ENCODE peak calls at places on chromosome 20, in six cellular contexts. One of them, this sample, is unnamed.

GRCh38 chr20:52454660-52455059 is 263.1 kb upstream of the ZFP64 start:
- DNase-seq in spleen: no peak
- DNase-seq in ovary: no peak
- DNase-seq in breast epithelium: peak; percentile 30
- DNase-seq in fibroblast of lung: peak; percentile 90
- DNase-seq in A549: no peak
- DNase-seq in this sample: peak; percentile 37

GRCh38 chr20:23132293-23132929 is 46.3 kb upstream of the CD93 start:
- DNase-seq in spleen: no peak
- DNase-seq in ovary: no peak
- DNase-seq in breast epithelium: no peak
- DNase-seq in fibroblast of lung: no peak
- DNase-seq in A549: no peak
- DNase-seq in this sample: peak; percentile 37

GRCh38 chr20:53611449-53611894 is 17.8 kb upstream of the ZNF217 start:
- DNase-seq in spleen: peak; percentile 30
- DNase-seq in ovary: peak; percentile 16
- DNase-seq in breast epithelium: no peak
- DNase-seq in fibroblast of lung: peak; percentile 100
- DNase-seq in A549: peak; percentile 90
- DNase-seq in this sample: no peak

GRCh38 chr20:19688031-19688806 is 69.8 kb upstream of the RIN2 start:
- DNase-seq in spleen: no peak
- DNase-seq in ovary: peak; percentile 58
- DNase-seq in breast epithelium: peak; percentile 44
- DNase-seq in fibroblast of lung: peak; percentile 89
- DNase-seq in A549: peak; percentile 89
- DNase-seq in this sample: peak; percentile 67

GRCh38 chr20:58056021-58056591 is 172.3 kb downstream of the ANKRD60 start:
- DNase-seq in spleen: no peak
- DNase-seq in ovary: no peak
- DNase-seq in breast epithelium: peak; percentile 8
- DNase-seq in fibroblast of lung: no peak
- DNase-seq in A549: no peak
- DNase-seq in this sample: no peak

GRCh38 chr20:3803854-3804253 is 7.7 kb downstream of the CDC25B start:
- DNase-seq in spleen: peak; percentile 62
- DNase-seq in ovary: no peak
- DNase-seq in breast epithelium: no peak
- DNase-seq in fibroblast of lung: no peak
- DNase-seq in A549: no peak
- DNase-seq in this sample: no peak

GRCh38 chr20:15965165-15965564 is 608.1 kb downstream of the KIF16B start:
- DNase-seq in spleen: no peak
- DNase-seq in ovary: no peak
- DNase-seq in breast epithelium: no peak
- DNase-seq in fibroblast of lung: no peak
- DNase-seq in A549: no peak
- DNase-seq in this sample: no peak

GRCh38 chr20:56520180-56520579 is 4.4 kb upstream of the FAM209A start:
- DNase-seq in spleen: peak; percentile 18
- DNase-seq in ovary: no peak
- DNase-seq in breast epithelium: no peak
- DNase-seq in fibroblast of lung: no peak
- DNase-seq in A549: no peak
- DNase-seq in this sample: no peak

GRCh38 chr20:19758888-19759331 is 852 bp downstream of the RIN2 start:
- DNase-seq in spleen: no peak
- DNase-seq in ovary: peak; percentile 68
- DNase-seq in breast epithelium: peak; percentile 32
- DNase-seq in fibroblast of lung: peak; percentile 31
- DNase-seq in A549: peak; percentile 56
- DNase-seq in this sample: peak; percentile 89

GRCh38 chr20:1507276-1507675 is 16.1 kb upstream of the SIRPB2 start:
- DNase-seq in spleen: no peak
- DNase-seq in ovary: no peak
- DNase-seq in breast epithelium: no peak
- DNase-seq in fibroblast of lung: no peak
- DNase-seq in A549: no peak
- DNase-seq in this sample: no peak

GRCh38 chr20:17747431-17747846 is 47.7 kb downstream of the BANF2 start:
- DNase-seq in spleen: no peak
- DNase-seq in ovary: peak; percentile 25
- DNase-seq in breast epithelium: no peak
- DNase-seq in fibroblast of lung: peak; percentile 92
- DNase-seq in A549: peak; percentile 52
- DNase-seq in this sample: no peak

GRCh38 chr20:1577906-1578305 is 20.4 kb upstream of the SIRPD start:
- DNase-seq in spleen: no peak
- DNase-seq in ovary: no peak
- DNase-seq in breast epithelium: no peak
- DNase-seq in fibroblast of lung: no peak
- DNase-seq in A549: no peak
- DNase-seq in this sample: no peak

GRCh38 chr20:11502051-11502450 is 415.6 kb upstream of the BTBD3 start:
- DNase-seq in spleen: no peak
- DNase-seq in ovary: no peak
- DNase-seq in breast epithelium: no peak
- DNase-seq in fibroblast of lung: peak; percentile 82
- DNase-seq in A549: no peak
- DNase-seq in this sample: no peak

GRCh38 chr20:13525225-13525940 is 113.3 kb downstream of the TASP1 start:
- DNase-seq in spleen: no peak
- DNase-seq in ovary: no peak
- DNase-seq in breast epithelium: no peak
- DNase-seq in fibroblast of lung: peak; percentile 79
- DNase-seq in A549: peak; percentile 87
- DNase-seq in this sample: no peak

GRCh38 chr20:20461526-20461925 is 93.6 kb downstream of the INSM1 start:
- DNase-seq in spleen: no peak
- DNase-seq in ovary: no peak
- DNase-seq in breast epithelium: no peak
- DNase-seq in fibroblast of lung: no peak
- DNase-seq in A549: no peak
- DNase-seq in this sample: no peak

GRCh38 chr20:56731041-56731440 is 101.9 kb downstream of the TFAP2C start:
- DNase-seq in spleen: no peak
- DNase-seq in ovary: no peak
- DNase-seq in breast epithelium: no peak
- DNase-seq in fibroblast of lung: no peak
- DNase-seq in A549: no peak
- DNase-seq in this sample: no peak

GRCh38 chr20:21018576-21018975 is 87.6 kb downstream of the LINC00237 start:
- DNase-seq in spleen: no peak
- DNase-seq in ovary: no peak
- DNase-seq in breast epithelium: no peak
- DNase-seq in fibroblast of lung: no peak
- DNase-seq in A549: no peak
- DNase-seq in this sample: no peak

GRCh38 chr20:10125757-10126156 is 91.0 kb downstream of the ANKEF1 start:
- DNase-seq in spleen: no peak
- DNase-seq in ovary: no peak
- DNase-seq in breast epithelium: no peak
- DNase-seq in fibroblast of lung: peak; percentile 77
- DNase-seq in A549: no peak
- DNase-seq in this sample: no peak

GRCh38 chr20:57819291-57819690 is 109.5 kb upstream of the PMEPA1 start:
- DNase-seq in spleen: no peak
- DNase-seq in ovary: no peak
- DNase-seq in breast epithelium: no peak
- DNase-seq in fibroblast of lung: no peak
- DNase-seq in A549: no peak
- DNase-seq in this sample: no peak

GRCh38 chr20:21767739-21768223 is 62.3 kb downstream of the PAX1 start:
- DNase-seq in spleen: no peak
- DNase-seq in ovary: no peak
- DNase-seq in breast epithelium: no peak
- DNase-seq in fibroblast of lung: no peak
- DNase-seq in A549: peak; percentile 36
- DNase-seq in this sample: no peak

GRCh38 chr20:22578221-22579118 is 5.9 kb downstream of the FOXA2 start:
- DNase-seq in spleen: no peak
- DNase-seq in ovary: no peak
- DNase-seq in breast epithelium: no peak
- DNase-seq in fibroblast of lung: no peak
- DNase-seq in A549: peak; percentile 41
- DNase-seq in this sample: peak; percentile 84

GRCh38 chr20:24950836-24951525 is 1.9 kb downstream of the CST7 start:
- DNase-seq in spleen: peak; percentile 80
- DNase-seq in ovary: no peak
- DNase-seq in breast epithelium: no peak
- DNase-seq in fibroblast of lung: no peak
- DNase-seq in A549: no peak
- DNase-seq in this sample: no peak

GRCh38 chr20:309306-309840 is 12.0 kb downstream of the ZCCHC3 start:
- DNase-seq in spleen: no peak
- DNase-seq in ovary: no peak
- DNase-seq in breast epithelium: no peak
- DNase-seq in fibroblast of lung: no peak
- DNase-seq in A549: no peak
- DNase-seq in this sample: no peak

GRCh38 chr20:34798871-34799270 is 26.6 kb downstream of the NCOA6 start:
- DNase-seq in spleen: no peak
- DNase-seq in ovary: no peak
- DNase-seq in breast epithelium: no peak
- DNase-seq in fibroblast of lung: no peak
- DNase-seq in A549: no peak
- DNase-seq in this sample: no peak
- H3K27ac ChIP-seq in spleen: no peak overlapping the region
- H3K27ac ChIP-seq in ovary: no peak overlapping the region
- H3K27ac ChIP-seq in breast epithelium: no peak overlapping the region
- H3K27ac ChIP-seq in fibroblast of lung: no peak overlapping the region
- H3K27ac ChIP-seq in A549: no peak overlapping the region
- H3K27ac ChIP-seq in this sample: no peak overlapping the region

GRCh38 chr20:62995898-62996595 is 10.7 kb downstream of the BHLHE23 start:
- DNase-seq in spleen: no peak
- DNase-seq in ovary: no peak
- DNase-seq in breast epithelium: no peak
- DNase-seq in fibroblast of lung: no peak
- DNase-seq in A549: no peak
- DNase-seq in this sample: no peak
- H3K4me1 ChIP-seq in spleen: no peaks in the 10 kb centered on the region
- H3K4me1 ChIP-seq in ovary: no peaks in the 10 kb centered on the region
- H3K4me1 ChIP-seq in breast epithelium: no peaks in the 10 kb centered on the region
- H3K4me1 ChIP-seq in fibroblast of lung: no peaks in the 10 kb centered on the region
- H3K4me1 ChIP-seq in A549: no peaks in the 10 kb centered on the region
- H3K4me1 ChIP-seq in this sample: no peaks in the 10 kb centered on the region

GRCh38 chr20:64254571-64255360 is 782 bp upstream of the PCMTD2 start:
- DNase-seq in spleen: peak; percentile 79
- DNase-seq in ovary: peak; percentile 24
- DNase-seq in breast epithelium: peak; percentile 15
- DNase-seq in fibroblast of lung: no peak
- DNase-seq in A549: no peak
- DNase-seq in this sample: no peak
- H3K27ac ChIP-seq in spleen: peak overlapping the region; percentile 92
- H3K27ac ChIP-seq in ovary: peak overlapping the region; percentile 23
- H3K27ac ChIP-seq in breast epithelium: peak overlapping the region; percentile 89
- H3K27ac ChIP-seq in fibroblast of lung: peak overlapping the region; percentile 63
- H3K27ac ChIP-seq in A549: peak overlapping the region; percentile 81
- H3K27ac ChIP-seq in this sample: peak overlapping the region; percentile 84

DNA sequence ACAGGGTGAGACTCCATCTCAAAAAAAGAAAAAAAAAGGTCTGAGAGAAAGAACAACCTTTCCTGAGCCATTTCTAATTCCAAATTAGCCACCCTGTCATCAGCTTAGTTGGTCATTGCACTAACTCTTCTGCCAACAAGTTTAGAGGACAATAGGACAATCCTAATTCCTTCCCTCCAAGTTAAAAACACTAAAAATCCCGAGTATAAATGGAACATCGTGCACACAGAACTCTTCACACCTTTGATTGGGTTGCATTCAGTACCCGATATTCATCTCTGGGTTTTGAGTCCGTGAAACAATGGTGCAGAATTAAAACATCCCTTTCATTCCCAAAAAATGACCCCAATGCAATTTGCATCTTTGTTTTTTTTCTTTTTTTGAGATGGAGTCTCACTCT is 23.0 kb downstream of the PARD6B start:
- DNase-seq in spleen: no peak
- DNase-seq in ovary: no peak
- DNase-seq in breast epithelium: no peak
- DNase-seq in fibroblast of lung: no peak
- DNase-seq in A549: no peak
- DNase-seq in this sample: no peak
- H3K4me1 ChIP-seq in spleen: no peaks in the 10 kb centered on the region
- H3K4me1 ChIP-seq in ovary: no peaks in the 10 kb centered on the region
- H3K4me1 ChIP-seq in breast epithelium: no peaks in the 10 kb centered on the region
- H3K4me1 ChIP-seq in fibroblast of lung: no peaks in the 10 kb centered on the region
- H3K4me1 ChIP-seq in A549: peaks cover 28% of the 10 kb centered on the region
- H3K4me1 ChIP-seq in this sample: no peaks in the 10 kb centered on the region

GRCh38 chr20:48919336-48919881 is 2.1 kb upstream of the ARFGEF2 start:
- DNase-seq in spleen: no peak
- DNase-seq in ovary: no peak
- DNase-seq in breast epithelium: no peak
- DNase-seq in fibroblast of lung: no peak
- DNase-seq in A549: no peak
- DNase-seq in this sample: no peak
- H3K27ac ChIP-seq in spleen: no peak overlapping the region
- H3K27ac ChIP-seq in ovary: no peak overlapping the region
- H3K27ac ChIP-seq in breast epithelium: no peak overlapping the region
- H3K27ac ChIP-seq in fibroblast of lung: no peak overlapping the region
- H3K27ac ChIP-seq in A549: no peak overlapping the region
- H3K27ac ChIP-seq in this sample: no peak overlapping the region

DNA sequence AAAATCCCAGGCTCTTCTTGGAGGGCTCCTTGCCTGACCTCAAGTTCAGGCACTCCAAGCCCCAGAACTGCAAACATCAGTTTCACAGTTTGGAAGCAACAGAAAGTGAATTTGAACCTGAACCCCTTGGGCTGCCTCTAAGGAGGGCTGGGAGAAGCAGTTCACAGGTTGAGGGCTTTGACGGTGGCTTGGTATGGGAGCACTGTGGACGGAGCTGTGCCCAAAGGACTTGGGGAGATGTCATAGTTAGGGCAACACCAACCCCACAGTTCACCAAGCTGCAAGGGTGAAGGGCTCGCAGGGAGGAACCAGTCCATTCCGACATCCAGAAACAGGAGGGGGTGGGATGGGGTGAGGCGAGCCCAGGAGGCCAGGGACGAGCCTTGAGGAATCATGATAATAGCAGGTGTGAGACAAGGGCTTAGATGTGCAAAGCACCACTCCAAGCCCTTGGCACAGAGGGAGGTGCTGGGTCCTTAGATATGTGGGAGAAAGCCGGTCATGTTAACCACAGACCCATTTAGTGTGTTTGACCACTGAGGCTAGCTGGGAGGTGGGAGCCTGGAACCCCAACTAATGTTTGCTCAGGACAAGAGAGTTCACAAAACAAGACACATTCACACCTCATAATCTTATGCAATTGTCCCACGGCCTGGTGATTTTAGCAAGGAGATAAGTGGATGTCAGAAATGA is 4.3 kb downstream of the CEBPB start:
- DNase-seq in spleen: no peak
- DNase-seq in ovary: no peak
- DNase-seq in breast epithelium: no peak
- DNase-seq in fibroblast of lung: no peak
- DNase-seq in A549: peak; percentile 47
- DNase-seq in this sample: no peak
- H3K4me1 ChIP-seq in spleen: peaks cover 15% of the 10 kb centered on the region
- H3K4me1 ChIP-seq in ovary: peaks cover 11% of the 10 kb centered on the region
- H3K4me1 ChIP-seq in breast epithelium: peaks cover 8% of the 10 kb centered on the region
- H3K4me1 ChIP-seq in fibroblast of lung: peaks cover 6% of the 10 kb centered on the region
- H3K4me1 ChIP-seq in A549: peaks cover 30% of the 10 kb centered on the region
- H3K4me1 ChIP-seq in this sample: peaks cover 11% of the 10 kb centered on the region

This sample was measured in left lung.